ENCODE peak calls at places on chromosomes 2 and 18, in five cellular contexts. F, Q, S, X and P are unnamed samples.

GRCh38 chr2:46486441-46486840 is 7.1 kb downstream of the TMEM247 start:
- DNase-seq in F (no peak), Q (no peak), S (no peak), X (no peak), P (no peak)

GRCh38 chr18:48777026-48777736 is 173.6 kb downstream of the SMAD7 start:
- DNase-seq in F (peak), S (peak), X (no peak), Q (peak), P (peak)

GRCh38 chr2:207231962-207232361 is 66.2 kb upstream of the KLF7 start:
- DNase-seq in X (no peak), F (no peak), Q (no peak), S (no peak), P (no peak)

GRCh38 chr2:26453421-26454329 is 24.2 kb downstream of the OTOF start:
- DNase-seq in Q (no peak), X (no peak), F (no peak), S (no peak), P (no peak)

GRCh38 chr2:227430644-227431043 is 41.3 kb upstream of the AGFG1 start:
- DNase-seq in S (no peak), Q (no peak), X (no peak), F (no peak), P (no peak)

GRCh38 chr2:239910851-239911629 is 114.1 kb downstream of the NDUFA10 start:
- DNase-seq in Q (no peak), S (peak), F (no peak), X (peak), P (no peak)

GRCh38 chr2:225073198-225073597 is 30.9 kb upstream of the DOCK10 start:
- DNase-seq in S (no peak), X (no peak), F (no peak), Q (no peak), P (no peak)

GRCh38 chr18:79108520-79109215 is 39.5 kb downstream of the ATP9B start:
- DNase-seq in Q (no peak), F (no peak), S (no peak), X (no peak), P (no peak)

GRCh38 chr18:10560457-10561045 is 34.7 kb downstream of the NAPG start:
- DNase-seq in F (peak), X (peak), Q (peak), S (peak), P (peak)

GRCh38 chr18:7824970-7825369 is 257.9 kb downstream of the PTPRM start:
- DNase-seq in S (no peak), F (no peak), Q (no peak), X (no peak), P (no peak)

GRCh38 chr2:664063-664462 is 13.1 kb downstream of the TMEM18 start:
- DNase-seq in Q (no peak), X (no peak), S (no peak), F (no peak), P (no peak)

GRCh38 chr2:37350034-37350433 is 5.6 kb downstream of the QPCT start:
- DNase-seq in F (peak), X (no peak), S (peak), Q (peak), P (peak)

GRCh38 chr2:229344151-229344551 is 73.1 kb upstream of the PID1 start:
- DNase-seq in X (no peak), F (no peak), S (no peak), Q (no peak), P (no peak)

GRCh38 chr2:110713508-110714362 is 18.6 kb upstream of the ACOXL start:
- DNase-seq in X (peak), S (no peak), Q (peak), F (no peak), P (no peak)

DNA sequence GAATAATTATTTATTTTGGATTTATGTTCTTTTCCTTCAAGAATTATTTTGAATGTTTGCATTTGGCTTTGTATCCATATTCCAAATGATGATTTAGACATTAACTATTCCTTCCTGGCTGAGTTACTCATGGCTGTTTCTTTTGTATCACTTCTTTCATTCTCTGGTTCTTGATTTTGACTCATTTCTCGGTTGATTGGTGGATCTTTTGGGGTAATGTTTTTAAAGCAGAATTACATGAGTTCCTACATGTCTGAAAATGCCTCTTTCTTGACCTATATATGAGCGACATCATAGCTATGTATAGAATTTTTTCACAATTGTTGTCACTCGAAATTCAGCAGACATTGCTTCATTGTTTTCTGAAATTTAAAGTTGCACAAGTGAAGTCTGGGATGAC is 39.5 kb downstream of the CYP26B1 start:
- DNase-seq in X (no peak), Q (no peak), F (no peak), S (no peak), P (no peak)
- TF ChIP-seq CTCF in X (no peak), Q (no peak), F (no peak), S (no peak), P (no peak)

DNA sequence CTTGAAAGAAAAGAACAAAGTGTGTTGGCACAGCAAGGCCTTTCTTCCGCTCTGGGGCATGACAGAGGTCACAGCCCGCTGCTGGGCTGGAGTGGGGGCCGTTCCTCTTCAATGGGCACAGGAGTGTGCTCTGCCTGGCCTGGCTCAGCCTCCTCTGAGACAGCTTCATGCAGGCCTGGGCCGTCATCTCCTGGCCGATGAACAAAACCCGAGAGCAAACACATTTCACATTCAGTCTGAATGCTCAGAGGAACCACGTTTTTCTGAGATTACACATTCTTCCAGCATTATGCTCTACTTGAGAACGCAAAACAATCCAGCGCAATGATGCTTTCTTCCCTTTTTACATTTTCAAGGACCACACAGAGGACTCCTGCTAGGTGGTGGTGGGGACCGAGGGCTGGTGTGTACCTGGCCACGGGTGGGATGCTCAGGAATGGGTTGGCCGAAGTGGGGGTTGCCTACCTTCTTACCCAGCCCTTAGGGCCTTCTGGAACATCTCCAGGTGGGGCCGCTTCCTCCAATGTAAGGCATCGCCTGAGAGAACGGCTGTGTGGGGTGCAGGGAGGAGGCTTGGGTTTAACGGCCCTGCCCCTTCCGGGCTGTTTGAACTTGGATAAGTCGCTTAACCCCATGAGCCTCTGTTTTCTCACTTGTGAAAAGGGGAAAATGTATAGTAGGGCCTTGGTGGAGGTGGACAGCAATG is 34.8 kb downstream of the EMILIN2 start:
- DNase-seq in Q (no peak), F (no peak), X (no peak), S (no peak), P (no peak)
- TF ChIP-seq CTCF in Q (no peak), F (no peak), X (no peak), S (no peak), P (no peak)

GRCh38 chr2:231685349-231686191 is 22.8 kb upstream of the PTMA start:
- DNase-seq in Q (no peak), F (no peak), S (no peak), X (no peak), P (no peak)
- TF ChIP-seq CTCF in Q (peak), F (no peak), S (peak), X (peak), P (no peak)

DNA sequence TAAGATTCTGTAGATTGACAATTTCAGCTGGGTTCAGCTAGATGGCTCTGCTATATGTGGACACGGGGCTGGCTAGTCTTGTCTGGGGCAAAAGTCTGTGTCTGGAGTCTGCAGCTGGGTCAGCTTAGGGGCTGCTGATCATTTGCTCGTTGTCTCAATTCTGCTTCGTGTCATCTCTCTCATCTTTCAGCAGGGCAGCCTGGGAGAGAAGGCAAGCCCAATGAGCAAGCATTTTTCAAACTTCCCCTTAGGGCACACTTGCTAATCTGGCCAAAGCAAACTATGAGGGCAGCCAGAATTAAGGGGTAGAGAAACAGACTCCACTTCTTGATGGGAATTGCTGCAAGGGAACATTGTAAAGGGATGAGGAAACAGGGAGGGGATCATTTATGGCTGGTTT is 462.6 kb downstream of the SLC4A3 start:
- DNase-seq in Q (no peak), X (no peak), S (no peak), F (no peak), P (no peak)
- TF ChIP-seq CTCF in Q (no peak), X (no peak), S (no peak), F (no peak), P (no peak)

GRCh38 chr2:149332364-149332763 is 2.0 kb downstream of the LYPD6 start:
- DNase-seq in X (no peak), F (no peak), S (no peak), Q (no peak), P (no peak)

GRCh38 chr2:149331023-149331400 is 625 bp downstream of the LYPD6 start:
- DNase-seq in Q (no peak), F (peak), S (no peak), X (no peak), P (no peak)

GRCh38 chr2:149329470-149330126 is 789 bp upstream of the LYPD6 start:
- DNase-seq in S (no peak), Q (peak), F (peak), X (no peak), P (peak)

GRCh38 chr2:149329068-149329467 is 1.3 kb upstream of the LYPD6 start:
- DNase-seq in S (no peak), X (no peak), F (peak), Q (no peak), P (no peak)

DNA sequence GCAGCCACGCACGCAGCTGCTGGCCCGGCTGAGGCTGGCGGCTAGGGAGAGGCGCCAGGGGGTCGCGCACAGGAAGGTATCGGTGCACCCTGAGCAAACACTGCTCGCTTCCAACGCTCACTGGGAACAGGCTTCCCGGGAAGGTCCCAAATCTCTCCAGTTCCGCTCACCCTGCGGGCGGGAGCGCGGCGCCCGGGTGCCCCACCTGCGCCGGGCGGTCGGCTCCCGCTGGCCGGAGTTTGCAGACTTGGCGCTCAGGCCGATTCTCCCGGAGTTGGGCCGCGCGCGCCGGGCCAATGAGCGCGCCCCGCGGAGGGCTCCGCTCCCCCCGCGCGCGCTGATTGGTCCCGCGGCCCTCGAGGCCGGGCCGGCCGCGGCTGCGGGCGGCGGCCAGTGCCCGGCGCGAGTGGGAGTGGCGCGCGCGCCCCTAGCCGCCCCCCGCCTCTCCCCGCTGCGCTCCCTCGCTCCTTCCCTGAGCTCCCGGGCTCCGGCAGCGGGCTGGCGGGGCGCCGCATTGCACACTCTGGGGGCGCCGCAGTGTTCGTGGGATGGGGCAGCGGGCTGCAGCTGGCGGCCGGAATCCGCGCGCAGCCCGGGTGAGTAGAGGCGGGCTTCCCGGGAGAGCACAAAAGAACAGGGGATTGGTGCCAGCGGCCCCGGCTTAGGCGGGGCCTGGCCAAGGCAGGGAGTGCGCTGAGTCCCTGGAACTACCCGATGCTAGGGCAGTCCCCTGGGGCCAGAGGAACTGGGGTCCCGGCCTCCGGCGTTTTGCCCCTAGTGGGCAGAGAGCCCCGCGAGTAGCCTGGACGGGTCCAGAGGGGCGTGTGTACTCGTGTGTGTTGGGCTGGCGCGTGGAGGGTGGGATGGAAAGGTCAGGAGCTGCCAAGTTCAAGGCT is at the start of gene LYPD6:
- DNase-seq in S (peak), F (peak), Q (peak), X (no peak), P (peak)
- TF ChIP-seq CTCF in S (no peak), F (no peak), Q (no peak), X (no peak), P (no peak)

GRCh38 chr18:13983506-13983905 is 68.2 kb upstream of the MC2R start:
- DNase-seq in S (no peak), F (no peak), X (no peak), Q (no peak), P (no peak)

GRCh38 chr18:13984080-13984479 is 68.7 kb upstream of the MC2R start:
- DNase-seq in Q (no peak), F (no peak), X (no peak), S (no peak), P (no peak)

GRCh38 chr18:13987956-13988355 is 72.6 kb upstream of the MC2R start:
- DNase-seq in F (no peak), Q (no peak), S (no peak), X (no peak), P (no peak)

DNA sequence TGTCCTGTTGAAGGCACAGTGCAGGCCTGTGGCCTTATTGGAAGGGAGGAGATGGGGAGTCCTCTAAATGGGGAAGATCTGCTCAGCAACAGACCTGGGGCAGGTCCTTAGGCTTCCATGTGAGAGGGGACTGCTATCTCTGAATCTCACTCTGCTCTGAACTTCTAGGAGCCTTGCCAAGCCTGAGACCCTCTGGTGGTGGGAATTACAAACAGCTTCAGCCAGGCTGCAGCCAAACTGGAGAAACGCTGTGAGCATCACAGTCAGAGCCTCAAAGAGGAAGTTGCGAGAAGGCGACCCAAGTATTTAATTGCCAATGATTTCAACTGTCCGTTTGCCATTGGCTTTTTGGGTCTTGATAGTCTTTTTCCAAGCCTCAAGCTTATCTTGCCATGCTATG is 66.8 kb upstream of the MC2R start:
- DNase-seq in S (no peak), F (no peak), Q (no peak), X (no peak), P (no peak)
- TF ChIP-seq CTCF in S (no peak), F (no peak), Q (no peak), X (no peak), P (no peak)

DNA sequence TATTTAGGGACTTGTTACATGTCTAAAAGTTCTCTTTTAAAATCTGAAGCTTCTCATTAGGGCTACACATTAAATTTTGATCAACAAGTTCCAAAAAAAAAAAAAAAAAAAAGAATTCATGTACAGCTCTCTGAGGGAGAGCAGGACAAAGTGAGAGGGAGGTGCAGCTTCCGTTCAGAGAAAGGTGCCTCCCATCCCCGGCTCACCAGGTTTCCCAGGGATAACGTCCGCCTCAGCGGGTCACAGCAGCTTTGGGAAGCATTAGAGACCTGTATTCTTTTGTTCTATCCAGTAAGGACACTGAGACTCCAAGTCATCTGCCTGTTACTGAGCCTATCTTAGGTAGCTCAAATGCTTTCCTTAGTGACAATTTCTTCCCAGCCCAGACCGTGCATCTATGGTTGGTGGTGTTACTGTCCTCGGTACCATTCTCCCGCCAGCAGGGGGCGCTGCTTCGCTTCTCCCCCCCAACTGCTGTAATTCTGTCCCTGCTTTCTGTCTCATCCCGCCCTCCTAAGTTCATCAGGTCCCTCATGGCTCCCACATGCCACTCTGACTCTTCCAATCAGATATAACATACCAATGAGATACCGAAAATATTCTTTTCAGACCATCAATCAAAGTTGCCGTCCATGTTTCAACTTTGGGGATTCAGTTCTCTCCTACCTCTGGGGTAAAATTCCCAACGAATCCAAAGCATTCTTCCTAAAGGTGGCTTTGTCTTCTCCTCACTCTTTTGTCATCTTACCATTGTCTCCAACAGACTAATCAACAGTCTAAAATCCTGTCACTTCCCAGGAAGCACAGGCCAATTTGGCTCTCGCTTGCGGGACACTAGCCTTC is 466.5 kb downstream of the METTL4 start:
- DNase-seq in Q (peak), F (peak), X (no peak), S (peak), P (peak)
- TF ChIP-seq CTCF in Q (peak), F (peak), X (peak), S (peak), P (peak)

GRCh38 chr18:57910817-57911216 is 107.7 kb upstream of the ATP8B1 start:
- DNase-seq in F (peak), S (no peak), X (no peak), Q (no peak), P (peak)
- TF ChIP-seq CTCF in F (peak), S (no peak), X (peak), Q (peak), P (peak)

GRCh38 chr2:190913725-190914124 is 33.1 kb downstream of the GLS start:
- DNase-seq in F (no peak), S (no peak), Q (no peak), X (no peak), P (no peak)

GRCh38 chr2:190920085-190920484 is 39.5 kb downstream of the GLS start:
- DNase-seq in S (no peak), X (no peak), Q (no peak), F (no peak), P (no peak)

GRCh38 chr2:190912731-190913130 is 32.1 kb downstream of the GLS start:
- DNase-seq in F (no peak), X (no peak), S (no peak), Q (no peak), P (no peak)

GRCh38 chr2:190911813-190912212 is 31.2 kb downstream of the GLS start:
- DNase-seq in F (no peak), Q (no peak), S (no peak), X (no peak), P (peak)

GRCh38 chr2:190916829-190917228 is 36.2 kb downstream of the GLS start:
- DNase-seq in Q (no peak), X (no peak), S (no peak), F (no peak), P (no peak)
- TF ChIP-seq CTCF in Q (no peak), X (no peak), S (no peak), F (no peak), P (no peak)

GRCh38 chr2:196226058-196226747 is 54.8 kb upstream of the STK17B start:
- DNase-seq in F (no peak), Q (no peak), S (no peak), X (no peak), P (no peak)

GRCh38 chr2:196233033-196233807 is 61.8 kb upstream of the STK17B start:
- DNase-seq in Q (peak), S (no peak), X (no peak), F (peak), P (no peak)

GRCh38 chr2:196229013-196229412 is 57.6 kb upstream of the STK17B start:
- DNase-seq in X (no peak), S (no peak), Q (no peak), F (no peak), P (no peak)

GRCh38 chr2:196230460-196230859 is 59.1 kb upstream of the STK17B start:
- DNase-seq in Q (no peak), S (no peak), X (no peak), F (no peak), P (no peak)

DNA sequence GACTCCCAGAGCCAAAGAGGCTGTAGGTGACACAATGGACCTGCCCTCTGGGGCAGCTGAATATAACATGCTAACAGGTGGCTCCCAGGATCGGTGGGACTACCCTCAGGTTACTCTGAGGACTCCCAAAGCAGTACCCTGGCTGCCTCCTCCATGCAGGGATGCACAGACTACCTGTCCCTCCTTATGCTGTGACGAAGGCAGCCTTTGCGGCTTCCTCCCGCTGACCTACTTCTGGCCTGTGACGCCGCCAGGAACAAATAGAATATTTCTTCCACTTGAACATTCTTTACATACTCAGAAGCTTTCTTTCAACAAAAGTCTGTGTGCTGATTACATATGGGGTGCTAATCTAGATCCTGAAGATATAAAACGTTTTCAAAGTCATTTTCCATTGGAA is 58.7 kb upstream of the STK17B start:
- DNase-seq in F (no peak), X (no peak), S (no peak), Q (no peak), P (no peak)
- TF ChIP-seq CTCF in F (no peak), X (no peak), S (no peak), Q (no peak), P (no peak)